ENCODE peak calls at places on chromosome 11, in nine cellular contexts. One of them, this sample, is unnamed.

GRCh38 chr11:126766425-126766824 is 234.1 kb downstream of the KIRREL3 start:
- DNase-seq in gastrocnemius medialis: no peak
- DNase-seq in AG04450: no peak
- DNase-seq in upper lobe of right lung: no peak
- DNase-seq in mucosa of descending colon: no peak
- DNase-seq in neuronal stem cell: no peak
- DNase-seq in neural progenitor cell: no peak
- DNase-seq in H1: no peak
- DNase-seq in CD4-positive, alpha-beta memory T cell: no peak
- DNase-seq in this sample: no peak

GRCh38 chr11:1659478-1659877 is 29.9 kb downstream of the KRTAP5-5 start:
- DNase-seq in upper lobe of right lung: peak; percentile 32
- DNase-seq in gastrocnemius medialis: no peak
- DNase-seq in mucosa of descending colon: peak; percentile 22
- DNase-seq in CD4-positive, alpha-beta memory T cell: peak; percentile 19
- DNase-seq in neuronal stem cell: no peak
- DNase-seq in AG04450: no peak
- DNase-seq in neural progenitor cell: no peak
- DNase-seq in H1: no peak
- DNase-seq in this sample: no peak

GRCh38 chr11:78070606-78071005 is 6.9 kb downstream of the THRSP start:
- DNase-seq in mucosa of descending colon: no peak
- DNase-seq in gastrocnemius medialis: no peak
- DNase-seq in upper lobe of right lung: no peak
- DNase-seq in AG04450: no peak
- DNase-seq in H1: no peak
- DNase-seq in neural progenitor cell: no peak
- DNase-seq in neuronal stem cell: no peak
- DNase-seq in CD4-positive, alpha-beta memory T cell: no peak
- DNase-seq in this sample: no peak

GRCh38 chr11:118641463-118642019 is 34.1 kb downstream of the PHLDB1 start:
- DNase-seq in mucosa of descending colon: peak; percentile 83
- DNase-seq in H1: no peak
- DNase-seq in neural progenitor cell: no peak
- DNase-seq in gastrocnemius medialis: no peak
- DNase-seq in AG04450: no peak
- DNase-seq in CD4-positive, alpha-beta memory T cell: no peak
- DNase-seq in neuronal stem cell: no peak
- DNase-seq in upper lobe of right lung: no peak
- DNase-seq in this sample: no peak

GRCh38 chr11:119723243-119723951 is 5.6 kb downstream of the NECTIN1 start:
- DNase-seq in H1: no peak
- DNase-seq in mucosa of descending colon: no peak
- DNase-seq in neuronal stem cell: no peak
- DNase-seq in CD4-positive, alpha-beta memory T cell: no peak
- DNase-seq in neural progenitor cell: peak; percentile 36
- DNase-seq in gastrocnemius medialis: no peak
- DNase-seq in upper lobe of right lung: no peak
- DNase-seq in AG04450: no peak
- DNase-seq in this sample: no peak

GRCh38 chr11:35030716-35031213 is 108.2 kb upstream of the CD44 start:
- DNase-seq in upper lobe of right lung: no peak
- DNase-seq in mucosa of descending colon: peak; percentile 61
- DNase-seq in H1: no peak
- DNase-seq in neural progenitor cell: no peak
- DNase-seq in neuronal stem cell: no peak
- DNase-seq in AG04450: peak; percentile 64
- DNase-seq in CD4-positive, alpha-beta memory T cell: no peak
- DNase-seq in gastrocnemius medialis: peak; percentile 77
- DNase-seq in this sample: peak; percentile 30

GRCh38 chr11:44634401-44635281 is 69.2 kb downstream of the CD82 start:
- DNase-seq in neural progenitor cell: peak; percentile 56
- DNase-seq in mucosa of descending colon: no peak
- DNase-seq in H1: peak; percentile 63
- DNase-seq in neuronal stem cell: peak; percentile 20
- DNase-seq in upper lobe of right lung: peak; percentile 74
- DNase-seq in CD4-positive, alpha-beta memory T cell: no peak
- DNase-seq in AG04450: peak; percentile 30
- DNase-seq in gastrocnemius medialis: no peak
- DNase-seq in this sample: no peak

GRCh38 chr11:103650330-103650729 is 386.1 kb upstream of the DDI1 start:
- DNase-seq in neuronal stem cell: no peak
- DNase-seq in H1: no peak
- DNase-seq in AG04450: no peak
- DNase-seq in mucosa of descending colon: no peak
- DNase-seq in gastrocnemius medialis: no peak
- DNase-seq in neural progenitor cell: no peak
- DNase-seq in upper lobe of right lung: no peak
- DNase-seq in CD4-positive, alpha-beta memory T cell: no peak
- DNase-seq in this sample: no peak

GRCh38 chr11:129090056-129090455 is 102.1 kb downstream of the ARHGAP32 start:
- DNase-seq in neural progenitor cell: no peak
- DNase-seq in H1: no peak
- DNase-seq in upper lobe of right lung: no peak
- DNase-seq in neuronal stem cell: no peak
- DNase-seq in mucosa of descending colon: no peak
- DNase-seq in CD4-positive, alpha-beta memory T cell: no peak
- DNase-seq in AG04450: peak; percentile 13
- DNase-seq in gastrocnemius medialis: no peak
- DNase-seq in this sample: no peak

GRCh38 chr11:37952035-37952434 is 1354.0 kb upstream of the RAG2 start:
- DNase-seq in gastrocnemius medialis: no peak
- DNase-seq in mucosa of descending colon: no peak
- DNase-seq in H1: no peak
- DNase-seq in upper lobe of right lung: no peak
- DNase-seq in neuronal stem cell: no peak
- DNase-seq in AG04450: no peak
- DNase-seq in neural progenitor cell: no peak
- DNase-seq in CD4-positive, alpha-beta memory T cell: no peak
- DNase-seq in this sample: no peak

GRCh38 chr11:126485021-126485781 is 129.7 kb downstream of the ST3GAL4 start:
- DNase-seq in upper lobe of right lung: peak; percentile 13
- DNase-seq in AG04450: peak; percentile 43
- DNase-seq in CD4-positive, alpha-beta memory T cell: no peak
- DNase-seq in neuronal stem cell: no peak
- DNase-seq in mucosa of descending colon: no peak
- DNase-seq in H1: no peak
- DNase-seq in neural progenitor cell: no peak
- DNase-seq in gastrocnemius medialis: no peak
- DNase-seq in this sample: no peak

GRCh38 chr11:105960252-105961245 is 61.5 kb downstream of the MSANTD4 start:
- DNase-seq in mucosa of descending colon: no peak
- DNase-seq in CD4-positive, alpha-beta memory T cell: no peak
- DNase-seq in gastrocnemius medialis: no peak
- DNase-seq in H1: peak; percentile 72
- DNase-seq in neural progenitor cell: peak; percentile 39
- DNase-seq in neuronal stem cell: no peak
- DNase-seq in upper lobe of right lung: no peak
- DNase-seq in AG04450: no peak
- DNase-seq in this sample: no peak

GRCh38 chr11:93648168-93648567 is 13.3 kb upstream of the CEP295 start:
- DNase-seq in neuronal stem cell: no peak
- DNase-seq in H1: no peak
- DNase-seq in neural progenitor cell: peak; percentile 53
- DNase-seq in upper lobe of right lung: no peak
- DNase-seq in gastrocnemius medialis: no peak
- DNase-seq in CD4-positive, alpha-beta memory T cell: no peak
- DNase-seq in AG04450: no peak
- DNase-seq in mucosa of descending colon: no peak
- DNase-seq in this sample: no peak

DNA sequence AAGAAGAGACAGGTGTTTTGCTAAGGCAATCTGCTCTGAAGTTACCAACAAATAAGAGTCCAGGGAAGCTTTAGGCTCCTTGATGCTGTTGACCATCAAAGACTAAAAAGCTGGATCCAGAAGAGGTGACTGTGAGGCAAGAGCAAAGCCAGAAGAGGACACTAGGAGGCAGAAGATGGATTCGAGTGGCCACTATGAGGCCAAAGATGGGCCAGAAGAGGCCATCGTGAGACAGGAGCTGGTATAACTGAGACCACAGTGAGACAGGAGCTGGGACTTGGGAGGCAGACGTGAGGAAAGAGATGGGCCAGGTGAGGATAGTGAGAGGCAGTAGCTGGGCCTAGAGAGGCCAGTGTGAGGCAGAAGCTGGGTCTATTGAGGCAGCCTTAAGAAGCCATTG is 37.7 kb downstream of the OR4C45 start:
- DNase-seq in gastrocnemius medialis: no peak
- DNase-seq in mucosa of descending colon: no peak
- DNase-seq in upper lobe of right lung: no peak
- DNase-seq in H1: no peak
- DNase-seq in neuronal stem cell: no peak
- DNase-seq in AG04450: no peak
- DNase-seq in neural progenitor cell: no peak
- DNase-seq in CD4-positive, alpha-beta memory T cell: no peak
- DNase-seq in this sample: no peak
- H3K9me3 ChIP-seq in gastrocnemius medialis: no peaks in the 10 kb centered on the region
- H3K9me3 ChIP-seq in mucosa of descending colon: peaks cover 46% of the 10 kb centered on the region
- H3K9me3 ChIP-seq in upper lobe of right lung: no peaks in the 10 kb centered on the region
- H3K9me3 ChIP-seq in H1: peaks cover 84% of the 10 kb centered on the region
- H3K9me3 ChIP-seq in neuronal stem cell: no peaks in the 10 kb centered on the region
- H3K9me3 ChIP-seq in AG04450: peaks cover 54% of the 10 kb centered on the region
- H3K9me3 ChIP-seq in neural progenitor cell: peaks cover 4% of the 10 kb centered on the region
- H3K9me3 ChIP-seq in CD4-positive, alpha-beta memory T cell: no peaks in the 10 kb centered on the region
- H3K9me3 ChIP-seq in this sample: no peaks in the 10 kb centered on the region

DNA sequence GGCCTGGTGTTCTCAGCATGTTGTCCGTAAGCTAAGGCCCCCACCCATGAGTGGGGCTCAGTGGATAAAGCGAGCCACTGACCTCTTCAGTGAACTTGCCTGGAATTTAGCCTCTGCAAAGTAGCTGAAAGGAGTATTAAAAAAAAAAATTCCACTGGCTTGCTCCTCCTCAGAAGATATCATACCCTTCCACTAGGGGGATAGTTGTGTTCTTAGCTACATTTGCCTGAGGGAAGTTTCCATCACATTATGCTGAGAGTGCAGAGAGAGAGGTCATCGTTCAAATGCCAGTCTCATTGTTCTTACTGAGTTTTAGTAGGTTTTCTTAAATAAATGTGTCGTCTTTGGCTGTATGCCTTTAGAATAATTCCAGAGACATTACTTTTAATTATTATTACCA is 879.7 kb downstream of the JRKL start:
- DNase-seq in gastrocnemius medialis: no peak
- DNase-seq in upper lobe of right lung: no peak
- DNase-seq in CD4-positive, alpha-beta memory T cell: no peak
- DNase-seq in mucosa of descending colon: no peak
- DNase-seq in H1: no peak
- DNase-seq in neural progenitor cell: peak; percentile 47
- DNase-seq in neuronal stem cell: peak; percentile 5
- DNase-seq in AG04450: no peak
- DNase-seq in this sample: no peak
- H3K9me3 ChIP-seq in gastrocnemius medialis: no peaks in the 10 kb centered on the region
- H3K9me3 ChIP-seq in upper lobe of right lung: no peaks in the 10 kb centered on the region
- H3K9me3 ChIP-seq in CD4-positive, alpha-beta memory T cell: peaks cover 11% of the 10 kb centered on the region
- H3K9me3 ChIP-seq in mucosa of descending colon: peaks cover 14% of the 10 kb centered on the region
- H3K9me3 ChIP-seq in H1: no peaks in the 10 kb centered on the region
- H3K9me3 ChIP-seq in neural progenitor cell: no peaks in the 10 kb centered on the region
- H3K9me3 ChIP-seq in neuronal stem cell: no peaks in the 10 kb centered on the region
- H3K9me3 ChIP-seq in AG04450: peaks cover 16% of the 10 kb centered on the region
- H3K9me3 ChIP-seq in this sample: no peaks in the 10 kb centered on the region

GRCh38 chr11:27282141-27282590 is 80.8 kb downstream of the CCDC34 start:
- DNase-seq in H1: no peak
- DNase-seq in upper lobe of right lung: no peak
- DNase-seq in neural progenitor cell: no peak
- DNase-seq in neuronal stem cell: no peak
- DNase-seq in gastrocnemius medialis: no peak
- DNase-seq in mucosa of descending colon: no peak
- DNase-seq in CD4-positive, alpha-beta memory T cell: no peak
- DNase-seq in AG04450: peak; percentile 72
- DNase-seq in this sample: no peak

GRCh38 chr11:27281276-27281675 is 81.7 kb downstream of the CCDC34 start:
- DNase-seq in upper lobe of right lung: no peak
- DNase-seq in neuronal stem cell: no peak
- DNase-seq in neural progenitor cell: no peak
- DNase-seq in CD4-positive, alpha-beta memory T cell: no peak
- DNase-seq in H1: no peak
- DNase-seq in AG04450: no peak
- DNase-seq in mucosa of descending colon: no peak
- DNase-seq in gastrocnemius medialis: no peak
- DNase-seq in this sample: no peak

GRCh38 chr11:27279491-27279890 is 83.5 kb downstream of the CCDC34 start:
- DNase-seq in H1: no peak
- DNase-seq in gastrocnemius medialis: no peak
- DNase-seq in upper lobe of right lung: no peak
- DNase-seq in CD4-positive, alpha-beta memory T cell: no peak
- DNase-seq in AG04450: no peak
- DNase-seq in mucosa of descending colon: no peak
- DNase-seq in neural progenitor cell: no peak
- DNase-seq in neuronal stem cell: no peak
- DNase-seq in this sample: no peak

GRCh38 chr11:27281740-27282139 is 81.3 kb downstream of the CCDC34 start:
- DNase-seq in neural progenitor cell: no peak
- DNase-seq in mucosa of descending colon: no peak
- DNase-seq in upper lobe of right lung: no peak
- DNase-seq in CD4-positive, alpha-beta memory T cell: no peak
- DNase-seq in AG04450: no peak
- DNase-seq in gastrocnemius medialis: no peak
- DNase-seq in neuronal stem cell: no peak
- DNase-seq in H1: no peak
- DNase-seq in this sample: no peak

GRCh38 chr11:27280131-27280530 is 82.9 kb downstream of the CCDC34 start:
- DNase-seq in CD4-positive, alpha-beta memory T cell: no peak
- DNase-seq in upper lobe of right lung: no peak
- DNase-seq in neuronal stem cell: no peak
- DNase-seq in AG04450: no peak
- DNase-seq in neural progenitor cell: no peak
- DNase-seq in gastrocnemius medialis: no peak
- DNase-seq in H1: no peak
- DNase-seq in mucosa of descending colon: no peak
- DNase-seq in this sample: no peak
- H3K9me3 ChIP-seq in CD4-positive, alpha-beta memory T cell: no peaks in the 10 kb centered on the region
- H3K9me3 ChIP-seq in upper lobe of right lung: no peaks in the 10 kb centered on the region
- H3K9me3 ChIP-seq in neuronal stem cell: no peaks in the 10 kb centered on the region
- H3K9me3 ChIP-seq in AG04450: no peaks in the 10 kb centered on the region
- H3K9me3 ChIP-seq in neural progenitor cell: no peaks in the 10 kb centered on the region
- H3K9me3 ChIP-seq in gastrocnemius medialis: no peaks in the 10 kb centered on the region
- H3K9me3 ChIP-seq in H1: no peaks in the 10 kb centered on the region
- H3K9me3 ChIP-seq in mucosa of descending colon: no peaks in the 10 kb centered on the region
- H3K9me3 ChIP-seq in this sample: no peaks in the 10 kb centered on the region

GRCh38 chr11:88196393-88196792 is 21.1 kb upstream of the RAB38 start:
- DNase-seq in mucosa of descending colon: no peak
- DNase-seq in neuronal stem cell: no peak
- DNase-seq in upper lobe of right lung: no peak
- DNase-seq in CD4-positive, alpha-beta memory T cell: no peak
- DNase-seq in gastrocnemius medialis: no peak
- DNase-seq in AG04450: no peak
- DNase-seq in neural progenitor cell: no peak
- DNase-seq in H1: no peak
- DNase-seq in this sample: no peak

GRCh38 chr11:88194990-88195389 is 19.7 kb upstream of the RAB38 start:
- DNase-seq in gastrocnemius medialis: no peak
- DNase-seq in H1: no peak
- DNase-seq in upper lobe of right lung: no peak
- DNase-seq in neuronal stem cell: no peak
- DNase-seq in neural progenitor cell: no peak
- DNase-seq in mucosa of descending colon: no peak
- DNase-seq in AG04450: no peak
- DNase-seq in CD4-positive, alpha-beta memory T cell: no peak
- DNase-seq in this sample: no peak

GRCh38 chr11:88193278-88193677 is 18.0 kb upstream of the RAB38 start:
- DNase-seq in neural progenitor cell: no peak
- DNase-seq in AG04450: no peak
- DNase-seq in CD4-positive, alpha-beta memory T cell: no peak
- DNase-seq in gastrocnemius medialis: no peak
- DNase-seq in neuronal stem cell: no peak
- DNase-seq in H1: no peak
- DNase-seq in upper lobe of right lung: no peak
- DNase-seq in mucosa of descending colon: no peak
- DNase-seq in this sample: no peak

GRCh38 chr11:88195908-88196307 is 20.7 kb upstream of the RAB38 start:
- DNase-seq in gastrocnemius medialis: no peak
- DNase-seq in neural progenitor cell: no peak
- DNase-seq in H1: no peak
- DNase-seq in AG04450: no peak
- DNase-seq in CD4-positive, alpha-beta memory T cell: no peak
- DNase-seq in neuronal stem cell: no peak
- DNase-seq in mucosa of descending colon: no peak
- DNase-seq in upper lobe of right lung: no peak
- DNase-seq in this sample: no peak
- H3K9me3 ChIP-seq in gastrocnemius medialis: peaks cover 5% of the 10 kb centered on the region
- H3K9me3 ChIP-seq in neural progenitor cell: no peaks in the 10 kb centered on the region
- H3K9me3 ChIP-seq in H1: peaks cover 4% of the 10 kb centered on the region
- H3K9me3 ChIP-seq in AG04450: no peaks in the 10 kb centered on the region
- H3K9me3 ChIP-seq in CD4-positive, alpha-beta memory T cell: no peaks in the 10 kb centered on the region
- H3K9me3 ChIP-seq in neuronal stem cell: no peaks in the 10 kb centered on the region
- H3K9me3 ChIP-seq in mucosa of descending colon: peaks cover 11% of the 10 kb centered on the region
- H3K9me3 ChIP-seq in upper lobe of right lung: peaks cover 9% of the 10 kb centered on the region
- H3K9me3 ChIP-seq in this sample: peaks cover 13% of the 10 kb centered on the region

This sample was measured in T-helper 17 cell.